ENCODE peak calls at places on chromosomes 3 and 15, in seven cellular contexts. F is G401, I is H1, V is fibroblast of lung, G is SHP77, T is gastrocnemius medialis, L is WTC11. R is an unnamed sample.

GRCh38 chr15:79090487-79091203 is at the start of gene RASGRF1:
- DNase-seq in G (no peak), F (peak; percentile 78), I (no peak), L (peak; percentile 63), T (no peak), V (no peak), R (peak; percentile 83)

GRCh38 chr3:34260266-34260990 is 462.0 kb downstream of the PDCD6IP start:
- DNase-seq in V (peak; percentile 20), I (no peak), G (peak; percentile 36), T (no peak), F (peak; percentile 87), L (peak; percentile 65), R (peak; percentile 89)

GRCh38 chr3:47163023-47163989 is 607 bp downstream of the SETD2 start:
- DNase-seq in T (peak; percentile 36), L (peak; percentile 62), I (no peak), G (peak; percentile 19), F (peak; percentile 31), V (peak; percentile 36), R (peak; percentile 73)

GRCh38 chr3:127566801-127567200 is 23.7 kb downstream of the TPRA1 start:
- DNase-seq in I (no peak), T (no peak), G (no peak), L (no peak), F (peak; percentile 22), V (peak; percentile 20), R (no peak)

GRCh38 chr3:105960381-105960780 is 91.6 kb upstream of the CBLB start:
- DNase-seq in F (no peak), I (no peak), G (no peak), T (no peak), V (no peak), L (no peak), R (no peak)

GRCh38 chr3:16112910-16113504 is 61.5 kb upstream of the GALNT15 start:
- DNase-seq in L (no peak), G (no peak), V (peak; percentile 90), I (no peak), F (no peak), T (no peak), R (no peak)

GRCh38 chr3:57281710-57282109 is 10.8 kb downstream of the ASB14 start:
- DNase-seq in L (no peak), F (no peak), I (no peak), T (no peak), V (peak; percentile 65), G (no peak), R (no peak)

GRCh38 chr3:56799251-56799882 is 2.4 kb downstream of the ARHGEF3 start:
- DNase-seq in F (peak; percentile 93), V (peak; percentile 60), L (no peak), T (peak; percentile 46), I (no peak), G (peak; percentile 76), R (peak; percentile 50)

GRCh38 chr3:185733980-185734724 is 90.7 kb downstream of the IGF2BP2 start:
- DNase-seq in L (peak; percentile 65), T (peak; percentile 20), V (peak; percentile 83), G (peak; percentile 32), F (peak; percentile 75), I (no peak), R (peak; percentile 84)

GRCh38 chr3:140686948-140687347 is 9.1 kb downstream of the TRIM42 start:
- DNase-seq in T (no peak), V (no peak), G (no peak), L (no peak), I (no peak), F (no peak), R (no peak)

GRCh38 chr3:152334761-152335160 is 66.0 kb downstream of the MBNL1 start:
- DNase-seq in F (no peak), T (no peak), G (no peak), I (no peak), V (no peak), L (no peak), R (no peak)

GRCh38 chr3:195034541-195034940 is 236.4 kb downstream of the XXYLT1 start:
- DNase-seq in T (no peak), I (no peak), V (no peak), L (no peak), F (no peak), G (no peak), R (peak; percentile 38)

GRCh38 chr15:24763891-24764290 is 88.3 kb downstream of the NPAP1 start:
- DNase-seq in I (no peak), L (no peak), G (no peak), V (no peak), T (no peak), F (no peak), R (peak; percentile 67)

GRCh38 chr3:32882603-32883025 is 64.8 kb downstream of the TRIM71 start:
- DNase-seq in L (no peak), F (no peak), V (no peak), G (no peak), I (no peak), T (no peak), R (no peak)

GRCh38 chr3:4474683-4475490 is 7.8 kb upstream of the SUMF1 start:
- DNase-seq in I (no peak), G (peak; percentile 13), T (peak; percentile 25), F (no peak), L (no peak), V (peak; percentile 78), R (no peak)

GRCh38 chr3:46222435-46223161 is 14.5 kb upstream of the CCR1 start:
- DNase-seq in T (no peak), V (no peak), L (no peak), F (no peak), G (no peak), I (no peak), R (no peak)

GRCh38 chr3:14507345-14507741 is 32.8 kb downstream of the GRIP2 start:
- DNase-seq in F (no peak), T (peak; percentile 13), G (no peak), I (no peak), L (no peak), V (no peak), R (peak; percentile 56)

GRCh38 chr3:113054552-113054951 is 63.8 kb downstream of the GTPBP8 start:
- DNase-seq in V (peak; percentile 47), F (no peak), L (no peak), T (no peak), G (no peak), I (no peak), R (no peak)

GRCh38 chr15:52214553-52214952 is 23.4 kb upstream of the GNB5 start:
- DNase-seq in I (no peak), V (no peak), G (no peak), F (no peak), L (no peak), T (no peak), R (no peak)

GRCh38 chr3:17258823-17259436 is 374.2 kb downstream of the PLCL2 start:
- DNase-seq in F (peak; percentile 70), I (no peak), V (peak; percentile 19), L (no peak), G (no peak), T (no peak), R (no peak)

GRCh38 chr15:76337047-76337738 is 620 bp downstream of the ISL2 start:
- DNase-seq in G (no peak), V (no peak), I (no peak), F (no peak), T (no peak), L (no peak), R (peak; percentile 59)

GRCh38 chr3:157094751-157095480 is 65.0 kb downstream of the CCNL1 start:
- DNase-seq in T (no peak), V (peak; percentile 64), F (no peak), G (no peak), L (no peak), I (no peak), R (no peak)